ENCODE peak calls at places on chromosomes 11 and 22, in four cellular contexts. H is GM23338, W is cardiac fibroblast, E is mammary epithelial cell. K is an unnamed sample.

GRCh38 chr11:68002575-68002942 is 1.3 kb downstream of the UNC93B1 start:
- DNase-seq in H (no peak), W (no peak), E (no peak), K (no peak)

GRCh38 chr11:46202696-46203391 is 74.6 kb upstream of the CREB3L1 start:
- DNase-seq in H (no peak), W (no peak), E (no peak), K (no peak)

GRCh38 chr22:38298312-38299000 is 18.8 kb downstream of the CSNK1E start:
- DNase-seq in H (peak), W (peak), E (peak), K (no peak)

GRCh38 chr11:66346476-66347424 is 679 bp downstream of the B4GAT1 start:
- DNase-seq in H (no peak), W (no peak), E (peak), K (no peak)

GRCh38 chr22:48084041-48084748 is 1321.7 kb downstream of the TBC1D22A start:
- DNase-seq in H (no peak), W (no peak), E (no peak), K (no peak)

GRCh38 chr11:40445391-40445790 is 1014.1 kb downstream of the LRRC4C start:
- DNase-seq in H (peak), W (no peak), E (no peak), K (no peak)

GRCh38 chr22:46021577-46021976 is 44.6 kb upstream of the WNT7B start:
- DNase-seq in H (no peak), W (no peak), E (no peak), K (no peak)

GRCh38 chr11:43925063-43925931 is 17.1 kb upstream of the C11orf96 start:
- DNase-seq in H (no peak), W (no peak), E (no peak), K (no peak)

GRCh38 chr11:112051768-112052167 is 22.0 kb downstream of the PIH1D2 start:
- DNase-seq in H (no peak), W (no peak), E (no peak), K (no peak)

GRCh38 chr11:47148903-47149535 is 27.7 kb downstream of the ARFGAP2 start:
- DNase-seq in H (no peak), W (no peak), E (no peak), K (no peak)

GRCh38 chr11:114280696-114281095 is 15.5 kb upstream of the NNMT start:
- DNase-seq in H (peak), W (peak), E (peak), K (no peak)

GRCh38 chr11:92838655-92839334 is 130.7 kb upstream of the MTNR1B start:
- DNase-seq in H (peak), W (no peak), E (no peak), K (no peak)

GRCh38 chr11:78189851-78190250 is 1.1 kb downstream of the USP35 start:
- DNase-seq in H (no peak), W (no peak), E (no peak), K (no peak)

GRCh38 chr11:97745515-97746050 is 1275.2 kb upstream of the CNTN5 start:
- DNase-seq in H (no peak), W (no peak), E (no peak), K (no peak)

GRCh38 chr11:117997436-117998200 is 11.4 kb downstream of the IL10RA start:
- DNase-seq in H (no peak), W (no peak), E (no peak), K (no peak)

GRCh38 chr11:46537121-46537520 is 56.7 kb downstream of the AMBRA1 start:
- DNase-seq in H (peak), W (peak), E (no peak), K (no peak)

GRCh38 chr11:1773131-1773510 is 9.4 kb upstream of the CTSD start:
- DNase-seq in H (no peak), W (no peak), E (no peak), K (no peak)

GRCh38 chr11:6249822-6250555 is 9.6 kb upstream of the CCKBR start:
- DNase-seq in H (no peak), W (peak), E (peak), K (no peak)

GRCh38 chr11:68411501-68411991 is 49.0 kb upstream of the PPP6R3 start:
- DNase-seq in H (no peak), W (no peak), E (no peak), K (no peak)

GRCh38 chr11:102168483-102168882 is 58.2 kb downstream of the YAP1 start:
- DNase-seq in H (peak), W (peak), E (peak), K (no peak)

GRCh38 chr22:29751139-29751538 is 15.7 kb downstream of the ZMAT5 start:
- DNase-seq in H (no peak), W (peak), E (peak), K (no peak)

GRCh38 chr22:35648066-35649025 is at the start of gene APOL6:
- DNase-seq in H (peak), W (peak), E (peak), K (peak)

GRCh38 chr22:22942511-22943329 is 55.1 kb downstream of the IGLL5 start:
- DNase-seq in H (peak), W (peak), E (peak), K (peak)

GRCh38 chr11:77547863-77548551 is 41.7 kb upstream of the AQP11 start:
- DNase-seq in H (peak), W (peak), E (peak), K (no peak)

GRCh38 chr22:37163618-37164534 is 14.2 kb upstream of the IL2RB start:
- DNase-seq in H (no peak), W (no peak), E (no peak), K (no peak)

GRCh38 chr11:60528934-60529333 is 13.7 kb downstream of the MS4A13 start:
- DNase-seq in H (no peak), W (no peak), E (no peak), K (no peak)

GRCh38 chr11:96306933-96307747 is 35.9 kb downstream of the MAML2 start:
- DNase-seq in H (peak), W (peak), E (peak), K (no peak)

GRCh38 chr11:12271241-12271640 is 106.1 kb upstream of the PARVA start:
- DNase-seq in H (no peak), W (no peak), E (no peak), K (no peak)

GRCh38 chr11:133082851-133083488 is 449.3 kb downstream of the OPCML start:
- DNase-seq in H (peak), W (peak), E (peak), K (peak)

GRCh38 chr11:15770798-15771414 is 585.4 kb downstream of the SOX6 start:
- DNase-seq in H (peak), W (peak), E (peak), K (no peak)
- TF ChIP-seq CTCF in H (peak), W (peak), E (peak), K (peak)

DNA sequence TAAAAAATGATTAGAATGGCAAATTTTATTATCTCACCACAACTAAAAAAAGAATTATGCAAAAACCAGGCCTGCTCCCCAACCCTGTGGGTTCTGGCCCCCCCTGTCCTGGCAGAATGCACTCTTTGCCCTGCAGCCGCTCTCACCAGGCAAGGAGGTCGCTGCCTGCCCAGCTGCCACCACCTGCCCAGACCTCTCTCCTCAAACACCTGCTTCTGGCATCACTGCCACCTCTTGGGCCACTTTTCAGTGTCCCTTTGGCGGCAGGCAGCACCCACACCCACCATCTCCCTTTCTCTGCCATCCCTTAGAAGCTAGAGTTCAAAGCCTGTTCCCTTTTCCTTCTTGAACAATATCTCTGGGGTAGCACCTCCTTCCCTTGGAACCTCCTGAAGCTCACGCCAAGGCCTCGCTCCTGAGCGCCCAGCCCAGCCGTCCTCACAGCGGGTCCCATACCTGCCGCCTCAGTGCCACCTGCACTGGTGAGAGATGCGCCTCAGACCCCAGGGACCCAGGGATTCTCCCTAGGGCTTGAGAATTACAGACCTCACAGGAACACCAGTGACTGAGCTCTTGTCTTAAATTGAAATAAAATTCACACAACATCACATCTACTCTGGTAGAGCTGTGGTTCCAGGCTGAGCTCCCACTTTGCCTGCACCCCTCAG is 44.6 kb downstream of the SGSM3 start:
- DNase-seq in H (no peak), W (no peak), E (no peak), K (no peak)
- TF ChIP-seq CTCF in H (no peak), W (no peak), E (no peak), K (no peak)

GRCh38 chr11:4514196-4514595 is 30.8 kb upstream of the OR52M1 start:
- DNase-seq in H (no peak), W (no peak), E (no peak), K (no peak)

GRCh38 chr11:4511267-4511666 is 28.8 kb downstream of the OR52K1 start:
- DNase-seq in H (no peak), W (no peak), E (no peak), K (no peak)

DNA sequence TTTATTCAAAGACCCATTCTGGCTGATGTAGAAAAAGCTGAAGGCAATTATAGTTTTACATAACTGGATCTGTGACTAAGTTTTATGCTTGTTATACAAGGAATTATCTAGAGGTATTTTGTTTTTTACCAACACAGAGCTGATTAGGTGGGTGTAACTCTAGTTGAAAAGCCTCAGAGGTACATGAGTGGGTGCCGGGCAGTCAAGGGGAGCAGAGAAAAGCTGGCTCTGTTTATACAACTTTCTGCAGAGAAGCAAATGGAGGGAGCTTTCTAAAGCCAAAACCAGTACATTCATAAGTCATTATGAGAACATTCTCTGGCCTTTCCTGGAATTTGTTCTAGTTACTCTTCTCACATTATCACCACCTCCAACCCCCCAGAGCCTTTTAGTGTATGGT is 29.4 kb downstream of the OR52K1 start:
- DNase-seq in H (no peak), W (no peak), E (no peak), K (no peak)
- TF ChIP-seq CTCF in H (no peak), W (no peak), E (no peak), K (no peak)

GRCh38 chr11:83285131-83285770 is 916 bp downstream of the CCDC90B start:
- DNase-seq in H (no peak), W (no peak), E (no peak), K (no peak)

GRCh38 chr11:83287631-83288030 is 1.5 kb upstream of the CCDC90B start:
- DNase-seq in H (no peak), W (no peak), E (no peak), K (no peak)

GRCh38 chr11:83282084-83282716 is 4.0 kb downstream of the CCDC90B start:
- DNase-seq in H (no peak), W (no peak), E (no peak), K (no peak)

GRCh38 chr11:83284501-83285051 is 1.6 kb downstream of the CCDC90B start:
- DNase-seq in H (no peak), W (no peak), E (no peak), K (no peak)

DNA sequence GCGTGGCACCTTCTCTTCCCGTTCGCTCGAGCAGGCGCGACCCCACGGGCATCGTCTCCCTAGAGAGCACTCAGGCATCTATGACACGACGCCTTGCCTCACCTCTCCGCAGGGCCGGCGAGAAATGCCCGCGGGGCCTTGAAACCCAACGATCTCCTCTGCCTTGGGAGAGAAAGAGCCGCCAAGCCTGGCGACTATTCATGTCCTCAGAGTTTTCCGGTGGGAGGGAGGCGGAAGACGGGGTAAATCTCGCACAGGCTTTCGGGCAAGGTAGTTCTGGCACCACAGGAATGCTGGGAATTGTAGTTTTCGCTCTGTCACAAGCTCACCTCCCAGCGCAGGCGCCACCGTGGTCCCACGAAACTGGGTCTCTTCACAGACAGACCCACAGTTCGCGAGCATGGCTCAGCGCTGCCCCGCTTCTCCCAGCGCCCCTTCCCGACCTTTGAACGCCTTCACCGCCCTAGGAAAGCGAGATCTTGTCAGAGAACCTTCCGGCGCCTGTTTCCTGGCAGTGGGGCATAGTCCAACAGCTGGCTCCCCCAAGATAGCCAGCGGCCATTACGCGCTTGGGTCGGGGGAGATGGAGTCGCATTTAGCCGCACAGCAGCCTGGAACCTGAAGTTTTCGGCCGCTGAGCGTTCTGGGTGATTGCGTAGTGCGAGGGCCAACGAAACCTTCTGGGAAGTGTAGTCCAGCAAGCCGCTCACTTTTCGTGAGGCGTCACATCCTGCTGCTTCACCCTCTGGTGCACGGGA is at the start of gene CCDC90B:
- DNase-seq in H (peak), W (peak), E (peak), K (peak)
- TF ChIP-seq CTCF in H (peak), W (no peak), E (peak), K (no peak)

DNA sequence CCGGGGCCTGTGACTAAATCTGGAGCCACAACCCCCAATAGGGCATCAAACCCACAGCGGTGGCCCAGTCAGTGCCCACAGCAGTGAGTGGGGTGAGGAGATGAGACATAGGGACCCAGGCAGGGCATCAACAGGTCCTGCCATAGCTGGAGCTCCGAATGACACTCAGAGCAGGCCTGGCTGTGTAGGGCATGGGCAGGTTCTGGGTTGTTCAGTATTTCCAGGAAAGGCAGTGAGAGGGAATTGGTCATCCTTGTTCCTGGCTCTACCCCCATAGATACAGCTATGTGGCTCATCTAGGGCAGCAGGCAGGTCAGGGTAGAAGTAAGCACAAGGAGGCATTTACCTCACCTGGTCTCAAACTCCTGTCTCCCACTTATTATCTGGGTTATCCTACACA is 126.6 kb downstream of the BUD13 start:
- DNase-seq in H (no peak), W (no peak), E (no peak), K (no peak)
- TF ChIP-seq CTCF in H (no peak), W (no peak), E (no peak), K (no peak)

DNA sequence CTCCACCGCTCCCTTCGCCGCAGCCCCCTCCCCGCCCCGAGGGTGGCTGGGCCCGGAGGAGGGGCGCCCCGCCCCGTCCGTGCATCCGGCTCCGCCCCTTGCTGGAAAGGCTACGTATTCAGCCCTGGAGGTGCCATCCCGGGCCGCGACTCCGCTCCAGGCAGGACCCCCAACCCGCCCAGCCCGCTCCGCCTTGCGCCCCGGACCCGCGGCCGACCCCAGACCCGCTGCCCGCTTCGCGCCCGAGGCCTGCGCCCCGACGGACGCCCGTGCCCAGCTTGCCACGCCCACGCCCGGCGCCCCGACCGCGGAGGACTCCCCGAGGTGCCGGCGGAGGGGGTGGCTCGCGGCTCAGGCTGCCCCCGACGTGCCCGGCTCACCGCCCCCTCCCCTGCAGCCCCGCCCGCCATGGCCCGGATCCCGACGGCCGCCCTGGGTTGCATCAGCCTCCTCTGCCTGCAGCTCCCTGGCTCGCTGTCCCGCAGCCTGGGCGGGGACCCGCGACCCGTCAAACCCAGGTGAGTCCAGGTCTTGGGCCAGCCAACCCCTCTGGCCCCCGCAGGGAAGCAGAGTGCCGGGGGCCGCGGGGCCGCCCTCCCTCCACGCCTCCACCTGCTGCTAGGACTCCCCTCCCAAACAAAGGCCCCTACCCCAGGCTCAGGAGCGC is at the start of gene ADM2:
- DNase-seq in H (peak), W (no peak), E (no peak), K (no peak)
- TF ChIP-seq CTCF in H (no peak), W (no peak), E (no peak), K (no peak)

GRCh38 chr11:8005556-8005955 is 18.4 kb downstream of the EIF3F start:
- DNase-seq in H (no peak), W (no peak), E (no peak), K (no peak)

GRCh38 chr11:8002676-8003075 is 15.5 kb downstream of the EIF3F start:
- DNase-seq in H (no peak), W (no peak), E (no peak), K (no peak)

GRCh38 chr11:8000390-8000789 is 13.3 kb downstream of the EIF3F start:
- DNase-seq in H (no peak), W (no peak), E (no peak), K (no peak)

GRCh38 chr11:8004008-8004407 is 16.9 kb downstream of the EIF3F start:
- DNase-seq in H (no peak), W (no peak), E (no peak), K (no peak)

DNA sequence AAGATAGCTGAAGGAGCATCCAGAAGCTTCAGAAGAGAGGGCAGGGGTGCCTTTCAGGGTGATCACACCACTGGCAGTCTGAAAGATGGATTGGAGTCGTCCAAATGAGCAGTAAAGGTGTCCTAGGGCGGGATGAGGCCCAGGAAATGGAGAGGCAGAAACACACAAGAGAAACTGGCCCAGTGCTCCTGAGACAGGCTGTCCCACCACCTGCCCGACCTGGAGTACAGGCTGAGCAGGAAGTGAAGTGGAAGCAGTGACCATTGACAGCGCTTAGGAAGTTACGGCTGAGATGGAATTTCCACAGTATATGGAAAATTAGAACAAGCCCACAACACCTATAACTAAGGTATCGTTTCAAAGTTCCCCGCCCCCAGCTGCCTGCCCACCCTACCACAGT is 16.1 kb downstream of the EIF3F start:
- DNase-seq in H (no peak), W (no peak), E (no peak), K (no peak)
- TF ChIP-seq CTCF in H (no peak), W (no peak), E (no peak), K (no peak)

K was measured in type B pancreatic cell.